ENCODE peak calls at places on chromosome 11, in ten cellular contexts. E, K, F, J, V, A, G, Y, I and R are unnamed samples.

GRCh38 chr11:46472662-46472994 is 81.1 kb upstream of the CHRM4 start:
- DNase-seq in G (no peak), A (no peak), Y (no peak), F (peak), E (peak), I (no peak), J (no peak), K (no peak), V (no peak), R (no peak)

GRCh38 chr11:128860571-128861361 is 6.3 kb downstream of the KCNJ1 start:
- DNase-seq in A (no peak), F (no peak), J (no peak), V (no peak), Y (no peak), G (no peak), K (peak), I (no peak), E (no peak), R (no peak)

GRCh38 chr11:533586-534196 is 1.7 kb downstream of the HRAS start:
- DNase-seq in Y (no peak), K (no peak), E (no peak), V (no peak), F (peak), J (no peak), I (no peak), A (no peak), G (no peak), R (no peak)

GRCh38 chr11:77159219-77159936 is 31.3 kb downstream of the MYO7A start:
- DNase-seq in V (no peak), J (no peak), E (no peak), G (no peak), K (no peak), Y (no peak), I (no peak), F (no peak), A (no peak), R (no peak)

GRCh38 chr11:132205006-132205405 is 834.6 kb downstream of the NTM start:
- DNase-seq in A (no peak), J (no peak), G (no peak), V (no peak), K (no peak), Y (no peak), E (no peak), F (no peak), I (no peak), R (no peak)

GRCh38 chr11:117143390-117143789 is 697 bp upstream of the PAFAH1B2 start:
- DNase-seq in F (peak), Y (peak), E (peak), G (peak), K (peak), A (peak), I (peak), V (no peak), J (peak), R (peak)

GRCh38 chr11:66219846-66220565 is 48.4 kb upstream of the RAB1B start:
- DNase-seq in J (no peak), I (no peak), E (no peak), V (no peak), G (no peak), K (no peak), F (no peak), A (no peak), Y (no peak), R (no peak)

GRCh38 chr11:132785878-132786277 is 746.4 kb downstream of the OPCML start:
- DNase-seq in G (no peak), Y (no peak), F (no peak), E (no peak), A (no peak), V (no peak), J (no peak), K (no peak), I (no peak), R (no peak)

GRCh38 chr11:47179655-47179991 is 2.9 kb upstream of the ARFGAP2 start:
- DNase-seq in E (no peak), Y (peak), I (peak), F (peak), J (no peak), G (no peak), A (no peak), V (no peak), K (no peak), R (peak)

GRCh38 chr11:129593098-129593497 is 217.4 kb downstream of the BARX2 start:
- DNase-seq in I (no peak), F (no peak), J (no peak), A (no peak), K (no peak), Y (no peak), V (no peak), E (no peak), G (no peak), R (no peak)